ENCODE peak calls at places on chromosome 6, in eight cellular contexts. J is NCI-H1930, G is EL, T is AG04450, Z is activated gamma-delta T cell, V is retinal pigment epithelial cell, I is NCI-H2081, H is MG63. N is an unnamed sample.

GRCh38 chr6:47414517-47415167 is 62.9 kb upstream of the CD2AP start:
- DNase-seq in J (no peak), G (peak; percentile 42), T (no peak), Z (no peak), V (no peak), I (no peak), H (peak; percentile 5), N (no peak)

GRCh38 chr6:715709-716450 is 22.9 kb upstream of the EXOC2 start:
- DNase-seq in J (no peak), G (no peak), T (no peak), Z (no peak), V (no peak), I (no peak), H (no peak), N (no peak)

GRCh38 chr6:156963712-156964700 is 186.8 kb downstream of the ARID1B start:
- DNase-seq in J (no peak), G (peak; percentile 74), T (no peak), Z (no peak), V (no peak), I (no peak), H (peak; percentile 56), N (no peak)

GRCh38 chr6:24874128-24874527 is 61.6 kb downstream of the RIPOR2 start:
- DNase-seq in J (no peak), G (no peak), T (no peak), Z (no peak), V (no peak), I (no peak), H (no peak), N (no peak)

GRCh38 chr6:56984884-56985283 is 30.0 kb downstream of the BEND6 start:
- DNase-seq in J (no peak), G (no peak), T (no peak), Z (no peak), V (no peak), I (no peak), H (no peak), N (no peak)

GRCh38 chr6:170045981-170046667 is 244.8 kb downstream of the DLL1 start:
- DNase-seq in J (no peak), G (no peak), T (no peak), Z (no peak), V (no peak), I (no peak), H (no peak), N (no peak)

GRCh38 chr6:40506956-40507355 is 80.2 kb downstream of the LRFN2 start:
- DNase-seq in J (no peak), G (no peak), T (no peak), Z (no peak), V (peak; percentile 63), I (no peak), H (peak; percentile 78), N (no peak)

GRCh38 chr6:27812078-27812804 is 100.0 kb downstream of the OR2B2 start:
- DNase-seq in J (no peak), G (peak; percentile 3), T (no peak), Z (no peak), V (no peak), I (no peak), H (no peak), N (no peak)

GRCh38 chr6:25171301-25171700 is 107.9 kb upstream of the CARMIL1 start:
- DNase-seq in J (no peak), G (no peak), T (no peak), Z (no peak), V (no peak), I (no peak), H (no peak), N (no peak)

GRCh38 chr6:47230579-47230978 is 79.1 kb downstream of the TNFRSF21 start:
- DNase-seq in J (no peak), G (no peak), T (no peak), Z (no peak), V (no peak), I (no peak), H (no peak), N (no peak)

GRCh38 chr6:32457054-32457453 is 17.4 kb downstream of the HLA-DRA start:
- DNase-seq in J (no peak), G (no peak), T (no peak), Z (no peak), V (no peak), I (no peak), H (no peak), N (no peak)

GRCh38 chr6:30590509-30590908 is 19.3 kb downstream of the ABCF1 start:
- DNase-seq in J (no peak), G (no peak), T (no peak), Z (no peak), V (no peak), I (no peak), H (no peak), N (no peak)